ENCODE peak calls at places on chromosomes 5 and 9, in four cellular contexts. D, A, U and P are unnamed samples.

GRCh38 chr5:162372265-162372664 is 304.7 kb downstream of the GABRG2 start:
- DNase-seq in D (no peak), U (no peak), A (no peak), P (no peak)

GRCh38 chr9:95584176-95584575 is 67.4 kb upstream of the PTCH1 start:
- DNase-seq in A (no peak), U (no peak), D (no peak), P (no peak)

GRCh38 chr5:7169240-7169878 is 226.6 kb upstream of the ADCY2 start:
- DNase-seq in A (no peak), D (no peak), U (no peak), P (no peak)

GRCh38 chr5:57186194-57186593 is 12.3 kb downstream of the GPBP1 start:
- DNase-seq in A (no peak), U (no peak), D (no peak), P (no peak)

GRCh38 chr9:18296702-18297531 is 177.0 kb upstream of the ADAMTSL1 start:
- DNase-seq in A (no peak), D (peak), U (peak), P (peak)

GRCh38 chr5:50415912-50416311 is 25.2 kb downstream of the EMB start:
- DNase-seq in A (no peak), D (no peak), U (no peak), P (no peak)

GRCh38 chr5:684771-685216 is 8.4 kb downstream of the TPPP start:
- DNase-seq in A (no peak), D (no peak), U (no peak), P (no peak)

GRCh38 chr5:35159370-35159742 is 70.9 kb downstream of the PRLR start:
- DNase-seq in A (no peak), D (no peak), U (no peak), P (no peak)

GRCh38 chr9:4929917-4930316 is 55.2 kb upstream of the JAK2 start:
- DNase-seq in A (no peak), D (peak), U (no peak), P (peak)

GRCh38 chr5:175146733-175147132 is 297.2 kb downstream of the DRD1 start:
- DNase-seq in A (no peak), D (no peak), U (no peak), P (no peak)

GRCh38 chr5:172877496-172878260 is 43.6 kb downstream of the ERGIC1 start:
- DNase-seq in U (no peak), D (peak), A (no peak), P (no peak)

GRCh38 chr5:38783011-38783551 is 62.7 kb upstream of the OSMR start:
- DNase-seq in U (peak), A (no peak), D (peak), P (peak)

GRCh38 chr5:122403256-122403655 is 91.2 kb downstream of the SNCAIP start:
- DNase-seq in U (no peak), A (no peak), D (no peak), P (no peak)

GRCh38 chr5:160269017-160269416 is 39.7 kb downstream of the FABP6 start:
- DNase-seq in U (peak), D (peak), A (peak), P (peak)